ENCODE peak calls at places on chromosomes 5 and 9, in eight cellular contexts. P is HT1080; Z is tibial artery; V is stimulated activated CD4-positive, alpha-beta T cell treated with anti-CD3 and anti-CD28 coated beads, Interleukin-2, amount 100 ng/mL, for 24 hours; C is NCI-H1092; Q is astrocyte of the spinal cord; J is amygdala; E is GM06990. L is an unnamed sample.

GRCh38 chr5:5800801-5801761 is 378.6 kb downstream of the ICE1 start:
- DNase-seq in E (no peak), C (no peak), Z (no peak), V (no peak), J (no peak), Q (no peak), P (no peak), L (no peak)

GRCh38 chr9:122350577-122351355 is 20.1 kb upstream of the PTGS1 start:
- DNase-seq in C (peak), Q (peak), P (peak), V (peak), Z (peak), E (peak), J (peak), L (peak)

GRCh38 chr5:172172912-172173591 is 15.0 kb downstream of the STK10 start:
- DNase-seq in Z (no peak), P (no peak), E (no peak), J (peak), V (no peak), Q (no peak), C (no peak), L (no peak)

GRCh38 chr5:171992813-171993212 is 13.6 kb downstream of the FBXW11 start:
- DNase-seq in P (no peak), C (no peak), Q (no peak), V (no peak), J (no peak), E (no peak), Z (no peak), L (no peak)

GRCh38 chr9:135338546-135338945 is 141.0 kb upstream of the PPP1R26 start:
- DNase-seq in P (no peak), V (no peak), Z (peak), Q (no peak), J (no peak), E (no peak), C (no peak), L (no peak)

GRCh38 chr5:36876965-36877666 is 547 bp downstream of the NIPBL start:
- DNase-seq in P (peak), Z (peak), V (peak), C (peak), J (peak), E (peak), Q (peak), L (peak)

GRCh38 chr5:135526924-135527323 is 8.8 kb downstream of the NEUROG1 start:
- DNase-seq in Z (no peak), C (no peak), E (no peak), V (no peak), J (no peak), P (no peak), Q (no peak), L (no peak)

GRCh38 chr9:96139592-96140251 is 162.3 kb downstream of the HSD17B3 start:
- DNase-seq in P (no peak), C (peak), Q (peak), E (no peak), J (peak), V (no peak), Z (peak), L (no peak)

GRCh38 chr9:107426126-107426525 is 63.4 kb downstream of the KLF4 start:
- DNase-seq in Q (no peak), V (no peak), Z (no peak), C (no peak), E (no peak), J (no peak), P (no peak), L (no peak)

GRCh38 chr5:88666761-88667186 is 216.2 kb downstream of the MEF2C start:
- DNase-seq in Z (no peak), C (no peak), V (no peak), Q (peak), P (no peak), E (no peak), J (no peak), L (no peak)

GRCh38 chr5:156641690-156642089 is 208.4 kb upstream of the PPP1R2B start:
- DNase-seq in Z (no peak), Q (no peak), E (no peak), C (no peak), J (no peak), V (no peak), P (no peak), L (no peak)

GRCh38 chr5:19496056-19496455 is 491.9 kb downstream of the CDH18 start:
- DNase-seq in Z (no peak), E (no peak), P (no peak), C (no peak), J (no peak), V (no peak), Q (peak), L (no peak)

GRCh38 chr5:78560000-78560399 is 88.6 kb downstream of the LHFPL2 start:
- DNase-seq in V (no peak), P (no peak), Z (no peak), J (no peak), E (no peak), Q (no peak), C (no peak), L (no peak)

L was measured in GM13976.